ENCODE peak calls at places on chromosomes 7 and 10, in seven cellular contexts. U is GM19239; T is activated CD8-positive, alpha-beta memory T cell treated with anti-CD3 and anti-CD28 coated beads, Interleukin-2, amount 10 ng/mL, durations not matched to agents 7 days and 5 days; K is SK-N-DZ; X is GM23338; F is amniotic stem cell; Q is skeletal muscle cell. R is an unnamed sample.

GRCh38 chr7:55532150-55532917 is 40.0 kb downstream of the VOPP1 start:
- DNase-seq in U (no peak), T (no peak), K (no peak), X (no peak), F (no peak), Q (no peak), R (peak; percentile 88)

GRCh38 chr7:112084506-112084905 is 121.7 kb downstream of the DOCK4 start:
- DNase-seq in U (no peak), T (no peak), K (no peak), X (no peak), F (no peak), Q (peak; percentile 28), R (peak; percentile 58)

GRCh38 chr7:65441010-65441409 is 67.4 kb downstream of the ZNF92 start:
- DNase-seq in U (no peak), T (no peak), K (no peak), X (no peak), F (no peak), Q (no peak), R (no peak)

GRCh38 chr7:144941127-144941526 is 105.3 kb upstream of the TPK1 start:
- DNase-seq in U (no peak), T (no peak), K (no peak), X (peak; percentile 84), F (no peak), Q (no peak), R (no peak)

GRCh38 chr7:127824682-127825081 is 172.7 kb downstream of the SND1 start:
- DNase-seq in U (no peak), T (no peak), K (no peak), X (no peak), F (no peak), Q (no peak), R (no peak)

GRCh38 chr7:42940985-42941847 is 9.0 kb downstream of the MRPL32 start:
- DNase-seq in U (peak; percentile 29), T (peak; percentile 87), K (peak; percentile 87), X (peak; percentile 94), F (peak; percentile 65), Q (no peak), R (peak; percentile 89)

GRCh38 chr7:134209322-134210015 is 82.3 kb downstream of the LRGUK start:
- DNase-seq in U (no peak), T (no peak), K (no peak), X (no peak), F (no peak), Q (no peak), R (no peak)

GRCh38 chr7:43135129-43135528 is 22.7 kb downstream of the HECW1 start:
- DNase-seq in U (no peak), T (no peak), K (peak; percentile 23), X (peak; percentile 82), F (no peak), Q (no peak), R (no peak)

GRCh38 chr7:51075681-51076580 is 240.7 kb downstream of the COBL start:
- DNase-seq in U (no peak), T (no peak), K (no peak), X (no peak), F (no peak), Q (no peak), R (no peak)

GRCh38 chr10:63759335-63759734 is 238.1 kb downstream of the REEP3 start:
- DNase-seq in U (no peak), T (no peak), K (no peak), X (no peak), F (no peak), Q (no peak), R (no peak)

GRCh38 chr7:100957832-100958421 is 8.6 kb downstream of the MUC3A start:
- DNase-seq in U (no peak), T (no peak), K (peak; percentile 40), X (no peak), F (no peak), Q (no peak), R (peak; percentile 29)

GRCh38 chr10:14723052-14723689 is 51.5 kb downstream of the FAM107B start:
- DNase-seq in U (no peak), T (no peak), K (no peak), X (no peak), F (no peak), Q (no peak), R (no peak)

GRCh38 chr10:25808372-25808771 is 125.7 kb upstream of the MYO3A start:
- DNase-seq in U (no peak), T (no peak), K (no peak), X (no peak), F (no peak), Q (no peak), R (no peak)

GRCh38 chr10:13048762-13049161 is 47.2 kb upstream of the CCDC3 start:
- DNase-seq in U (no peak), T (no peak), K (no peak), X (no peak), F (no peak), Q (no peak), R (no peak)

GRCh38 chr10:73779018-73779417 is 2.8 kb upstream of the CHCHD1 start:
- DNase-seq in U (no peak), T (no peak), K (no peak), X (no peak), F (no peak), Q (no peak), R (no peak)

GRCh38 chr10:51700228-51700835 is 937 bp upstream of the CSTF2T start:
- DNase-seq in U (no peak), T (no peak), K (peak; percentile 1), X (peak; percentile 68), F (no peak), Q (no peak), R (no peak)

GRCh38 chr7:1532456-1533254 is 2.2 kb downstream of the MAFK start:
- DNase-seq in U (peak; percentile 69), T (peak; percentile 69), K (no peak), X (no peak), F (peak; percentile 83), Q (peak; percentile 75), R (peak; percentile 50)

GRCh38 chr10:8331896-8332729 is 277.6 kb downstream of the GATA3 start:
- DNase-seq in U (peak; percentile 9), T (peak; percentile 94), K (peak; percentile 86), X (peak; percentile 64), F (no peak), Q (no peak), R (peak; percentile 44)

GRCh38 chr10:6292741-6293151 is 90.0 kb downstream of the PFKFB3 start:
- DNase-seq in U (no peak), T (no peak), K (no peak), X (no peak), F (no peak), Q (no peak), R (no peak)

GRCh38 chr7:70676243-70676642 is 455.7 kb upstream of the GALNT17 start:
- DNase-seq in U (no peak), T (no peak), K (no peak), X (no peak), F (no peak), Q (no peak), R (no peak)

GRCh38 chr7:129969881-129970446 is 17.2 kb upstream of the UBE2H start:
- DNase-seq in U (no peak), T (no peak), K (no peak), X (no peak), F (peak; percentile 26), Q (no peak), R (no peak)

GRCh38 chr7:12436126-12436525 is 32.5 kb upstream of the VWDE start:
- DNase-seq in U (no peak), T (no peak), K (no peak), X (no peak), F (no peak), Q (peak; percentile 89), R (no peak)

GRCh38 chr10:96619803-96620773 is 33.3 kb upstream of the TM9SF3 start:
- DNase-seq in U (no peak), T (no peak), K (no peak), X (no peak), F (no peak), Q (no peak), R (no peak)

GRCh38 chr10:125213541-125214282 is 53.3 kb upstream of the CTBP2 start:
- DNase-seq in U (no peak), T (no peak), K (no peak), X (no peak), F (no peak), Q (no peak), R (no peak)

GRCh38 chr7:141466151-141466904 is 84.9 kb upstream of the AGK start:
- DNase-seq in U (no peak), T (no peak), K (no peak), X (no peak), F (no peak), Q (no peak), R (no peak)

GRCh38 chr10:66940950-66941349 is 15.1 kb downstream of the LRRTM3 start:
- DNase-seq in U (no peak), T (no peak), K (no peak), X (no peak), F (no peak), Q (no peak), R (no peak)

GRCh38 chr10:92241158-92241500 is 49.7 kb downstream of the CPEB3 start:
- DNase-seq in U (no peak), T (no peak), K (peak; percentile 49), X (peak; percentile 72), F (no peak), Q (no peak), R (peak; percentile 18)

GRCh38 chr7:152674860-152675760 is 831 bp downstream of the XRCC2 start:
- DNase-seq in U (no peak), T (peak; percentile 52), K (peak; percentile 62), X (peak; percentile 55), F (no peak), Q (no peak), R (peak; percentile 44)

GRCh38 chr7:76408121-76408560 is 1.4 kb downstream of the SSC4D start:
- DNase-seq in U (no peak), T (no peak), K (no peak), X (no peak), F (no peak), Q (no peak), R (no peak)

GRCh38 chr10:35300063-35300699 is 36.1 kb upstream of the CCNY start:
- DNase-seq in U (no peak), T (no peak), K (no peak), X (no peak), F (no peak), Q (peak; percentile 96), R (peak; percentile 78)

GRCh38 chr7:141544831-141545230 is 6.4 kb upstream of the AGK start:
- DNase-seq in U (no peak), T (no peak), K (no peak), X (peak; percentile 78), F (no peak), Q (no peak), R (no peak)

GRCh38 chr10:63414481-63415260 is 51.1 kb downstream of the JMJD1C start:
- DNase-seq in U (no peak), T (no peak), K (no peak), X (no peak), F (no peak), Q (no peak), R (no peak)

GRCh38 chr7:27686315-27686714 is 23.6 kb upstream of the HIBADH start:
- DNase-seq in U (no peak), T (no peak), K (no peak), X (no peak), F (no peak), Q (no peak), R (no peak)

R was measured in GM12865.